ENCODE peak calls at places on chromosomes 4 and X, in seven cellular contexts. Y is astrocyte, P is Caco-2, E is AG04450, J is fibroblast of lung, C is GM23338, W is transverse colon. F is an unnamed sample.

GRCh38 chrX:10990418-10990817 is 120.7 kb upstream of the HCCS start:
- DNase-seq in Y (no peak), P (no peak), E (no peak), J (no peak), C (no peak), W (no peak), F (no peak)

GRCh38 chr4:184288451-184289178 is 70.9 kb upstream of the ENPP6 start:
- DNase-seq in Y (no peak), P (no peak), E (no peak), J (no peak), C (no peak), W (peak; percentile 48), F (no peak)

GRCh38 chrX:48520976-48521352 is 644 bp upstream of the EBP start:
- DNase-seq in Y (no peak), P (peak; percentile 10), E (no peak), J (no peak), C (peak; percentile 56), W (no peak), F (no peak)

GRCh38 chrX:54945224-54945623 is 24.6 kb downstream of the TRO start:
- DNase-seq in Y (no peak), P (no peak), E (no peak), J (no peak), C (no peak), W (no peak), F (no peak)

GRCh38 chrX:69158166-69159040 is 6.8 kb downstream of the PJA1 start:
- DNase-seq in Y (peak; percentile 61), P (peak; percentile 38), E (peak; percentile 48), J (peak; percentile 83), C (peak; percentile 75), W (peak; percentile 37), F (peak; percentile 79)

GRCh38 chrX:149284616-149285015 is 220.5 kb downstream of the IDS start:
- DNase-seq in Y (no peak), P (no peak), E (no peak), J (no peak), C (no peak), W (no peak), F (peak; percentile 13)

GRCh38 chrX:75303795-75304194 is 29.9 kb downstream of the UPRT start:
- DNase-seq in Y (peak; percentile 88), P (no peak), E (peak; percentile 1), J (peak; percentile 14), C (no peak), W (no peak), F (peak; percentile 78)

GRCh38 chrX:45852884-45853283 is 652.2 kb upstream of the DIPK2B start:
- DNase-seq in Y (peak; percentile 33), P (no peak), E (no peak), J (no peak), C (peak; percentile 28), W (no peak), F (no peak)

GRCh38 chr4:150423074-150423473 is 158.9 kb upstream of the MAB21L2 start:
- DNase-seq in Y (no peak), P (no peak), E (no peak), J (no peak), C (no peak), W (no peak), F (no peak)

GRCh38 chr4:85669992-85670548 is 195.1 kb downstream of the ARHGAP24 start:
- DNase-seq in Y (no peak), P (no peak), E (no peak), J (no peak), C (no peak), W (no peak), F (no peak)

GRCh38 chr4:104424368-104424921 is 70.2 kb downstream of the CXXC4 start:
- DNase-seq in Y (no peak), P (no peak), E (no peak), J (peak; percentile 6), C (no peak), W (no peak), F (no peak)

GRCh38 chr4:112510468-112511293 is 5.3 kb downstream of the NEUROG2 start:
- DNase-seq in Y (no peak), P (no peak), E (no peak), J (no peak), C (peak; percentile 68), W (no peak), F (no peak)
- H3K4me3 ChIP-seq in Y (peak overlapping the region; percentile 37), P (no peak overlapping the region), E (no peak overlapping the region), J (peak overlapping the region; percentile 11), C (peak overlapping the region; percentile 55), W (no peak overlapping the region), F (no peak overlapping the region)

GRCh38 chr4:111595456-111595855 is 549.8 kb upstream of the FAM241A start:
- DNase-seq in Y (no peak), P (no peak), E (no peak), J (no peak), C (no peak), W (no peak), F (no peak)

GRCh38 chr4:111601671-111602070 is 543.6 kb upstream of the FAM241A start:
- DNase-seq in Y (no peak), P (no peak), E (no peak), J (no peak), C (no peak), W (no peak), F (no peak)

GRCh38 chr4:111596491-111596890 is 548.8 kb upstream of the FAM241A start:
- DNase-seq in Y (no peak), P (no peak), E (no peak), J (no peak), C (no peak), W (no peak), F (no peak)
- TF ChIP-seq CTCF in Y (no peak), P (no peak), E (no peak), J (no peak), C (no peak), W (no peak), F (no peak)

GRCh38 chrX:111511477-111511876 is at the start of gene SERTM2:
- DNase-seq in Y (peak; percentile 30), P (peak; percentile 9), E (no peak), J (no peak), C (peak; percentile 43), W (no peak), F (peak; percentile 2)
- H3K4me3 ChIP-seq in Y (no peak within 1 kb of the TSS), P (peak within 1 kb of the TSS; percentile 14), E (no peak within 1 kb of the TSS), J (no peak within 1 kb of the TSS), C (peak within 1 kb of the TSS; percentile 13), W (no peak within 1 kb of the TSS), F (no peak within 1 kb of the TSS)

DNA sequence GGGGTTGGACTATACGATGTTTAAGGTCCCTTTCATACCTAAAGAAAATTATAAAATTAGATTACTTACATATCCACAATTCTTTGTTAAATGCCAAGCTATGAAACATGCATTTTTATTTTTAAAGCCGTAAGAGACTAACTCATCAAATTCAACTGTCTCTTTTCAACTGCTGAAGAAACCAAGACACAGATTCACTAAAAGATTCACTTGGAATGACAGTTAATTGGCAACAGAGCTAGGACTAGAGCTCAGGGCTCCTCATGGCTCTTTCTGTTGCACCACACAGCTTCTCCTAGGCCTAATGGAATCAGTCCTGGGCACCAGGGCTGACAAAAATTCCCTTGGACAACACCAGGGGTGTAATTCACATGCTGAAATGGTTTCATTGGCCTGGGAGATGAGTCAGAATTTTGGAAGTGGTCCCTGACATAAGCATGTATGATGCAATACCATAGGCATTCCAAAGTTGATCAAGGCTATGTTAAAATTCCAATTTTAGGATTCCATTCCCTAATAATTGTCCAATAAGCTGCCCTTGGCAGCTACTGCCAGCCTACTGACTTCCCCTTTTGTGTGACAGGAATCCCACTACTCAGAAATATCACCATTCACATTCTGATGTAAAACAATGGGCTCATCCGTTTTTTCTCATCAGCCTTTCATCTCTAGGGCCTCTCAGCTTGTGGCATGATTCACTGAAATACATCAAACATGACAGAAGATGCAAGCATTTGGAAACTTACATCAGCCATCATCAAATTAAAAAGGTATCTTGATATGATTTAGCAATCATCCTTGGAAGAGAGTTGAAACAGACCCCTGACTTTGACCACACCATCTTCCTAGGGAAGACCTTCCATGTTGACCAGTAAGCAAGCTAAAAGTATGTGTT is 54.2 kb downstream of the PLAC1 start:
- DNase-seq in Y (peak; percentile 81), P (no peak), E (peak; percentile 70), J (peak; percentile 93), C (peak; percentile 9), W (no peak), F (peak; percentile 93)
- TF ChIP-seq CTCF in Y (peak; percentile 14), P (no peak), E (peak; percentile 49), J (no peak), C (no peak), W (no peak), F (peak; percentile 39)

GRCh38 chr4:159272341-159273125 is 169.7 kb downstream of the RAPGEF2 start:
- DNase-seq in Y (no peak), P (no peak), E (peak; percentile 11), J (peak; percentile 23), C (no peak), W (no peak), F (no peak)
- H3K4me3 ChIP-seq in Y (no peak overlapping the region), P (no peak overlapping the region), E (no peak overlapping the region), J (no peak overlapping the region), C (no peak overlapping the region), W (no peak overlapping the region), F (no peak overlapping the region)